ENCODE peak calls at places on chromosome 13, in five cellular contexts. D is activated B cell treated with CpG ODN at 0.5 μM for 24 hours, X is activated T-helper 1 cell treated with Interleukin-2 at 50 U/mL for 16 hours, K is HT1080, Z is EH. F is an unnamed sample.

GRCh38 chr13:32246468-32246867 is 68.7 kb downstream of the ZAR1L start:
- DNase-seq in D (no peak), Z (peak), K (peak), X (no peak), F (peak)

GRCh38 chr13:24176351-24177101 is 16.0 kb downstream of the SPATA13 start:
- DNase-seq in Z (no peak), X (no peak), D (no peak), K (no peak), F (no peak)

GRCh38 chr13:97273341-97273831 is 51.3 kb downstream of the MBNL2 start:
- DNase-seq in Z (peak), X (no peak), K (no peak), D (no peak), F (peak)

GRCh38 chr13:22090114-22090513 is 419.2 kb downstream of the FGF9 start:
- DNase-seq in X (no peak), K (no peak), Z (no peak), D (no peak), F (no peak)

GRCh38 chr13:98022210-98022609 is 68.7 kb downstream of the IPO5 start:
- DNase-seq in Z (peak), K (peak), X (no peak), D (no peak), F (peak)

GRCh38 chr13:111614613-111615012 is 294.2 kb downstream of the TEX29 start:
- DNase-seq in Z (no peak), K (no peak), X (no peak), D (no peak), F (no peak)

GRCh38 chr13:75544681-75545333 is 4.8 kb upstream of the UCHL3 start:
- DNase-seq in X (no peak), Z (peak), D (no peak), K (no peak), F (no peak)

GRCh38 chr13:60001892-60002291 is 161.8 kb downstream of the DIAPH3 start:
- DNase-seq in D (no peak), K (no peak), X (no peak), Z (no peak), F (no peak)

GRCh38 chr13:44447783-44448182 is 74.2 kb downstream of the SERP2 start:
- DNase-seq in Z (no peak), X (no peak), K (no peak), D (no peak), F (no peak)

GRCh38 chr13:29976535-29976934 is 126.1 kb upstream of the UBL3 start:
- DNase-seq in X (no peak), K (no peak), D (no peak), Z (no peak), F (no peak)

GRCh38 chr13:25657062-25657588 is 285.4 kb downstream of the ATP8A2 start:
- DNase-seq in D (no peak), K (no peak), X (no peak), Z (no peak), F (no peak)

GRCh38 chr13:43266953-43267615 is 243.7 kb downstream of the DNAJC15 start:
- DNase-seq in X (no peak), Z (no peak), D (no peak), K (no peak), F (no peak)

GRCh38 chr13:95607363-95607762 is 37.1 kb downstream of the DZIP1 start:
- DNase-seq in X (no peak), Z (peak), D (no peak), K (peak), F (no peak)

GRCh38 chr13:109922518-109922917 is 136.1 kb upstream of the IRS2 start:
- DNase-seq in K (no peak), D (no peak), X (no peak), Z (no peak), F (no peak)

F was measured in NCI-H446 treated with DMSO at 0.1 percent for 48 hours.